ENCODE peak calls at places on chromosomes 5 and 9, in six cellular contexts. H, N, J, R, T and A are unnamed samples.

GRCh38 chr5:98942849-98943248 is 14.0 kb upstream of the CHD1 start:
- DNase-seq in J (peak; percentile 62), N (no peak), R (no peak), H (no peak), T (no peak), A (no peak)

GRCh38 chr5:53603009-53603687 is 42.7 kb downstream of the NDUFS4 start:
- DNase-seq in J (peak; percentile 59), R (no peak), T (peak; percentile 25), N (no peak), H (no peak), A (no peak)

GRCh38 chr5:77946381-77947050 is 170.4 kb upstream of the TBCA start:
- DNase-seq in N (no peak), J (no peak), R (no peak), H (no peak), T (no peak), A (no peak)

GRCh38 chr5:124274949-124275348 is 471.5 kb downstream of the ZNF608 start:
- DNase-seq in N (peak; percentile 54), J (peak; percentile 11), T (no peak), R (no peak), H (no peak), A (no peak)

GRCh38 chr9:117644607-117645244 is 59.5 kb upstream of the TLR4 start:
- DNase-seq in T (peak; percentile 69), J (peak; percentile 77), R (peak; percentile 61), H (no peak), N (peak; percentile 64), A (no peak)

GRCh38 chr9:116154334-116154975 is 864 bp downstream of the PAPPA start:
- DNase-seq in J (no peak), H (no peak), R (peak; percentile 36), T (peak; percentile 76), N (no peak), A (no peak)

GRCh38 chr9:7756088-7756487 is 43.5 kb downstream of the DMAC1 start:
- DNase-seq in J (no peak), N (no peak), R (no peak), H (no peak), T (no peak), A (no peak)

GRCh38 chr9:95874989-95875304 is 544 bp upstream of the ERCC6L2 start:
- DNase-seq in H (peak; percentile 76), N (no peak), T (peak; percentile 34), R (peak; percentile 49), J (peak; percentile 46), A (peak; percentile 6)

GRCh38 chr9:76691761-76692313 is 72.4 kb upstream of the PCA3 start:
- DNase-seq in N (no peak), H (no peak), R (no peak), J (peak; percentile 30), T (peak; percentile 23), A (no peak)

GRCh38 chr5:172931001-172931536 is 28.2 kb upstream of the RPL26L1 start:
- DNase-seq in J (peak; percentile 86), T (no peak), H (peak; percentile 91), R (no peak), N (peak; percentile 90), A (peak; percentile 68)

GRCh38 chr9:137218754-137219271 is 3.2 kb downstream of the RNF208 start:
- DNase-seq in J (peak; percentile 65), N (peak; percentile 65), R (no peak), T (peak; percentile 68), H (no peak), A (no peak)

GRCh38 chr9:83503881-83504280 is 34.3 kb downstream of the FRMD3 start:
- DNase-seq in H (no peak), R (no peak), J (no peak), T (no peak), N (no peak), A (no peak)

GRCh38 chr5:154773314-154773713 is 18.1 kb downstream of the LARP1 start:
- DNase-seq in H (no peak), N (no peak), R (no peak), T (no peak), J (no peak), A (no peak)

GRCh38 chr9:34558911-34559615 is 30.5 kb downstream of the CNTFR start:
- DNase-seq in T (no peak), H (no peak), J (no peak), R (no peak), N (no peak), A (no peak)

GRCh38 chr5:123518111-123518510 is 6.1 kb downstream of the CSNK1G3 start:
- DNase-seq in R (no peak), N (no peak), J (no peak), H (no peak), T (no peak), A (no peak)

GRCh38 chr5:158634713-158635112 is 465.0 kb downstream of the EBF1 start:
- DNase-seq in H (no peak), T (no peak), N (no peak), J (peak; percentile 44), R (no peak), A (no peak)

GRCh38 chr9:121645003-121645402 is 6.4 kb upstream of the DAB2IP start:
- DNase-seq in J (no peak), N (no peak), R (peak; percentile 72), T (no peak), H (no peak), A (no peak)

GRCh38 chr9:6788175-6789016 is 30.6 kb downstream of the KDM4C start:
- DNase-seq in J (peak; percentile 51), T (no peak), H (no peak), R (no peak), N (peak; percentile 76), A (no peak)

GRCh38 chr5:2805080-2805479 is 53.6 kb upstream of the IRX2 start:
- DNase-seq in R (no peak), N (peak; percentile 33), H (no peak), J (no peak), T (no peak), A (no peak)

GRCh38 chr5:57718155-57718554 is 235.5 kb upstream of the ACTBL2 start:
- DNase-seq in T (no peak), H (no peak), R (no peak), J (peak; percentile 37), N (peak; percentile 68), A (no peak)

GRCh38 chr9:99167120-99167519 is 54.6 kb downstream of the ALG2 start:
- DNase-seq in N (no peak), J (no peak), R (no peak), T (no peak), H (no peak), A (no peak)

GRCh38 chr9:27192291-27192960 is 83.4 kb downstream of the TEK start:
- DNase-seq in H (no peak), J (peak; percentile 30), N (no peak), R (no peak), T (no peak), A (no peak)

GRCh38 chr9:98172604-98173003 is 19.8 kb downstream of the CORO2A start:
- DNase-seq in N (peak; percentile 70), T (peak; percentile 39), H (no peak), R (no peak), J (no peak), A (no peak)

GRCh38 chr9:94478755-94479730 is 75.8 kb upstream of the PCAT7 start:
- DNase-seq in J (no peak), T (no peak), N (no peak), H (no peak), R (no peak), A (no peak)

GRCh38 chr5:169861934-169862333 is 118.4 kb downstream of the INSYN2B start:
- DNase-seq in T (no peak), R (no peak), N (peak; percentile 79), H (no peak), J (peak; percentile 82), A (no peak)

GRCh38 chr5:74206571-74207550 is 433.7 kb downstream of the ENC1 start:
- DNase-seq in T (no peak), N (peak; percentile 26), H (no peak), J (peak; percentile 84), R (peak; percentile 55), A (peak; percentile 30)

GRCh38 chr5:107378218-107378899 is 292.4 kb downstream of the EFNA5 start:
- DNase-seq in N (peak; percentile 2), T (no peak), H (no peak), R (no peak), J (no peak), A (no peak)

GRCh38 chr5:143614831-143615230 is 197.1 kb upstream of the HMHB1 start:
- DNase-seq in J (no peak), H (no peak), N (no peak), T (no peak), R (no peak), A (no peak)

GRCh38 chr5:89988129-89988528 is 421.4 kb downstream of the CETN3 start:
- DNase-seq in R (no peak), H (no peak), J (peak; percentile 54), N (no peak), T (no peak), A (no peak)

GRCh38 chr5:140142802-140143201 is 17.1 kb downstream of the IGIP start:
- DNase-seq in H (no peak), N (no peak), R (no peak), T (no peak), J (no peak), A (no peak)

GRCh38 chr5:110475529-110475928 is 250.9 kb downstream of the TMEM232 start:
- DNase-seq in N (no peak), J (no peak), R (no peak), T (no peak), H (no peak), A (no peak)

GRCh38 chr5:110477923-110478322 is 248.5 kb downstream of the TMEM232 start:
- DNase-seq in H (no peak), J (peak; percentile 34), T (no peak), N (no peak), R (no peak), A (no peak)

GRCh38 chr5:110476164-110476563 is 250.3 kb downstream of the TMEM232 start:
- DNase-seq in H (no peak), N (no peak), T (no peak), R (no peak), J (no peak), A (no peak)

GRCh38 chr5:110478899-110479298 is 247.6 kb downstream of the TMEM232 start:
- DNase-seq in N (peak; percentile 66), R (no peak), J (peak; percentile 74), T (no peak), H (no peak), A (no peak)
- TF ChIP-seq CTCF in N (no peak), R (no peak), J (no peak), T (no peak), H (no peak), A (no peak)

GRCh38 chr5:174895360-174895759 is 171.0 kb downstream of the MSX2 start:
- DNase-seq in R (no peak), J (no peak), T (no peak), N (peak; percentile 15), H (no peak), A (no peak)
- TF ChIP-seq CTCF in R (no peak), J (no peak), T (no peak), N (peak; percentile 42), H (no peak), A (no peak)

GRCh38 chr5:133421394-133421793 is 190.9 kb downstream of the FSTL4 start:
- DNase-seq in H (no peak), T (peak; percentile 59), N (peak; percentile 44), J (peak; percentile 18), R (no peak), A (no peak)
- TF ChIP-seq CTCF in H (no peak), T (peak; percentile 43), N (peak; percentile 57), J (peak; percentile 14), R (no peak), A (no peak)

DNA sequence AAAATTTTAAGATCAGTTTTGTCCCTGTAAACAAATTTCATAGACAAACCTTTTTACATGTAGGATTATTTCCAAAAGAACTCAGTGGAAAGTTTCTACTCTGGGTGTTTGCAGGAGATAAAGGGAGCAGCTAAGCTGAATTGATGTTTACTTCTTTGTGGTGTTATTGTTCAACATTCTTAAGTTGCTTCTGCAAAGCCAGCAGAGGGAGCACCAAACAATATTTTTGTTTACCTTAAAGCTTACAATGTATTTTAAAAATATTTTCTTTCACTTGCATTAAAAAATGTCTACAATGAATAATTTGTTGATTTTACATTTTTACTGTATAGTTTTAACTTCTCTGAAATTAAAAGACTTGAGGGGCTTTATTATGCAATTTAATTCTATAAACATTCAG is 135.5 kb downstream of the ATG10 start:
- DNase-seq in J (peak; percentile 64), H (no peak), T (no peak), R (no peak), N (peak; percentile 30), A (no peak)
- TF ChIP-seq CTCF in J (peak; percentile 49), H (no peak), T (peak; percentile 47), R (peak; percentile 38), N (peak; percentile 76), A (no peak)